ENCODE peak calls at places on chromosomes 3 and 15, in nine cellular contexts. Y is body of pancreas, O is transverse colon, G is ovary, K is endothelial cell of umbilical vein, Z is Peyer's patch, P is uterus, A is HCT116, U is IMR-90. L is an unnamed sample.

GRCh38 chr3:158381274-158381868 is 189.6 kb upstream of the MLF1 start:
- DNase-seq in O (no peak), P (no peak), Z (no peak), A (no peak), Y (no peak), U (peak), G (no peak), K (no peak), L (no peak)

GRCh38 chr15:31216210-31216911 is 110.3 kb upstream of the KLF13 start:
- DNase-seq in Y (peak), Z (peak), K (no peak), U (no peak), P (peak), G (peak), A (no peak), O (peak), L (peak)

GRCh38 chr15:31474059-31474868 is 147.6 kb downstream of the KLF13 start:
- DNase-seq in G (peak), O (no peak), P (no peak), U (no peak), Z (no peak), K (no peak), A (no peak), Y (no peak), L (no peak)

GRCh38 chr3:190443257-190443656 is 6.4 kb downstream of the TMEM207 start:
- DNase-seq in U (peak), P (no peak), Z (no peak), G (no peak), A (no peak), O (no peak), K (peak), Y (no peak), L (no peak)

GRCh38 chr3:106371605-106372292 is 502.9 kb upstream of the CBLB start:
- DNase-seq in G (no peak), A (no peak), P (no peak), U (peak), Y (no peak), K (no peak), Z (no peak), O (no peak), L (no peak)

GRCh38 chr3:39502838-39503145 is 35.3 kb downstream of the MOBP start:
- DNase-seq in K (no peak), A (no peak), P (no peak), G (no peak), U (no peak), O (no peak), Y (no peak), Z (no peak), L (no peak)

GRCh38 chr3:149605902-149606301 is 51.9 kb downstream of the WWTR1 start:
- DNase-seq in K (peak), P (no peak), A (no peak), Z (no peak), U (peak), G (no peak), O (no peak), Y (no peak), L (no peak)

GRCh38 chr15:89375093-89376062 is 40.8 kb upstream of the POLG start:
- DNase-seq in P (no peak), G (no peak), Y (no peak), U (no peak), Z (no peak), O (no peak), K (no peak), A (no peak), L (no peak)

GRCh38 chr3:78736863-78737262 is 1030.9 kb downstream of the ROBO1 start:
- DNase-seq in P (no peak), A (no peak), U (peak), Y (no peak), Z (no peak), K (no peak), G (no peak), O (no peak), L (no peak)

GRCh38 chr3:66572938-66573710 is 72.3 kb upstream of the LRIG1 start:
- DNase-seq in A (peak), U (no peak), O (no peak), K (no peak), Z (no peak), Y (peak), G (peak), P (no peak), L (no peak)

GRCh38 chr3:39671116-39671515 is 138.3 kb upstream of the MYRIP start:
- DNase-seq in G (no peak), A (no peak), U (no peak), P (no peak), K (no peak), Z (no peak), O (no peak), Y (no peak), L (no peak)

GRCh38 chr3:139302084-139302800 is 41.6 kb upstream of the MRPS22 start:
- DNase-seq in P (peak), U (peak), A (peak), K (no peak), G (no peak), Z (no peak), Y (no peak), O (no peak), L (peak)

GRCh38 chr3:151976211-151977050 is 103.0 kb downstream of the SUCNR1 start:
- DNase-seq in U (peak), K (peak), G (no peak), O (no peak), A (peak), Z (no peak), Y (no peak), P (no peak), L (no peak)

GRCh38 chr15:29685156-29686078 is 136.9 kb downstream of the TJP1 start:
- DNase-seq in U (peak), P (no peak), A (no peak), K (peak), Y (no peak), G (no peak), O (no peak), Z (no peak), L (no peak)

GRCh38 chr3:38397320-38397719 is 50.7 kb downstream of the XYLB start:
- DNase-seq in A (no peak), Y (peak), G (no peak), Z (no peak), O (no peak), K (peak), U (peak), P (no peak), L (no peak)

GRCh38 chr3:195208183-195208582 is 62.8 kb downstream of the XXYLT1 start:
- DNase-seq in K (no peak), A (no peak), O (peak), P (peak), Z (no peak), U (no peak), Y (no peak), G (no peak), L (no peak)

GRCh38 chr3:183213415-183213814 is 39.6 kb upstream of the B3GNT5 start:
- DNase-seq in A (no peak), P (no peak), Z (no peak), Y (no peak), K (no peak), G (no peak), U (no peak), O (no peak), L (no peak)

GRCh38 chr3:46519952-46520351 is 22.2 kb downstream of the RTP3 start:
- DNase-seq in O (no peak), G (no peak), Y (no peak), U (no peak), Z (no peak), P (no peak), K (no peak), A (no peak), L (no peak)

GRCh38 chr3:120033594-120033993 is 60.7 kb downstream of the GSK3B start:
- DNase-seq in Y (no peak), P (no peak), K (no peak), O (no peak), A (no peak), G (no peak), Z (no peak), U (no peak), L (no peak)

GRCh38 chr3:77081240-77081661 is 41.4 kb downstream of the ROBO2 start:
- DNase-seq in G (peak), K (no peak), P (no peak), Z (no peak), Y (peak), O (no peak), U (peak), A (no peak), L (no peak)

GRCh38 chr15:25501828-25502446 is 63.1 kb upstream of the UBE3A start:
- DNase-seq in K (peak), O (no peak), A (peak), G (no peak), Y (peak), U (peak), Z (no peak), P (no peak), L (no peak)

GRCh38 chr3:16069149-16069922 is 105.1 kb upstream of the GALNT15 start:
- DNase-seq in G (no peak), Z (no peak), K (peak), U (peak), O (no peak), A (no peak), Y (no peak), P (no peak), L (no peak)

GRCh38 chr3:183959214-183959613 is 58.5 kb downstream of the ABCC5 start:
- DNase-seq in P (no peak), A (peak), O (peak), Z (no peak), K (no peak), G (no peak), U (no peak), Y (no peak), L (no peak)

GRCh38 chr3:112134335-112135124 is 1.5 kb upstream of the GCSAM start:
- DNase-seq in P (no peak), G (no peak), U (no peak), K (no peak), Y (peak), Z (no peak), A (no peak), O (no peak), L (no peak)

GRCh38 chr3:63912768-63913588 is 795 bp upstream of the SCAANT1 start:
- DNase-seq in A (peak), G (peak), P (peak), K (peak), U (peak), Y (peak), Z (peak), O (peak), L (peak)

DNA sequence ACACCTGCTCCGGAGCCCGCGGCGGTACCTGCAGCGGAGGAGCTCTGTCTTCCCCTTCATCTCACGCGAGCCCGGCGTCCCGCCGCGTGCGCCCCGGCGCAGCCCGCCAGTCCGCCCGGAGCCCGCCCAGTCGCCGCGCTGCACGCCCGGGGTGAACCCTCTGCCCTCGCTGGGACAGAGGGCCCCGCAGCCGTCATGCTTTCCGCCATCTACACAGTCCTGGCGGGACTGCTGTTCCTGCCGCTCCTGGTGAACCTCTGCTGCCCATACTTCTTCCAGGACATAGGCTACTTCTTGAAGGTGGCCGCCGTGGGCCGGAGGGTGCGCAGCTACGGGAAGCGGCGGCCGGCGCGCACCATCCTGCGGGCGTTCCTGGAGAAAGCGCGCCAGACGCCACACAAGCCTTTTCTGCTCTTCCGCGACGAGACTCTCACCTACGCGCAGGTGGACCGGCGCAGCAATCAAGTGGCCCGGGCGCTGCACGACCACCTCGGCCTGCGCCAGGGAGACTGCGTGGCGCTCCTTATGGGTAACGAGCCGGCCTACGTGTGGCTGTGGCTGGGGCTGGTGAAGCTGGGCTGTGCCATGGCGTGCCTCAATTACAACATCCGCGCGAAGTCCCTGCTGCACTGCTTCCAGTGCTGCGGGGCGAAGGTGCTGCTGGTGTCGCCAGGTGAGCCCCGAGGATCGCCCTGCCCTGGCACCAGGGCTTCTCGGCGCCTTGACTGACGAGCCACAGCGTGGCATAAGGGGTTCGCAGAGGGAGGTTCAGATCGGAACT is 427 bp downstream of the SLC27A2 start:
- DNase-seq in O (peak), G (no peak), P (no peak), A (peak), U (peak), Y (peak), Z (peak), K (peak), L (no peak)
- TF ChIP-seq POLR2A in O (no peak), G (no peak), P (no peak), A (no peak), U (no peak), Y (no peak), Z (no peak), K (no peak), L (no peak)

GRCh38 chr3:157087398-157088132 is 72.4 kb downstream of the CCNL1 start:
- DNase-seq in Y (no peak), Z (no peak), A (peak), P (no peak), K (no peak), O (no peak), U (no peak), G (no peak), L (no peak)

GRCh38 chr3:157083824-157084223 is 76.1 kb downstream of the CCNL1 start:
- DNase-seq in Z (no peak), P (no peak), A (no peak), G (no peak), Y (no peak), U (no peak), O (no peak), K (no peak), L (no peak)

GRCh38 chr3:157086775-157087174 is 73.2 kb downstream of the CCNL1 start:
- DNase-seq in O (no peak), A (no peak), K (no peak), G (no peak), U (no peak), Y (no peak), Z (no peak), P (no peak), L (no peak)

GRCh38 chr3:157088133-157088488 is 71.8 kb downstream of the CCNL1 start:
- DNase-seq in A (no peak), U (no peak), K (no peak), Y (no peak), G (peak), Z (no peak), P (no peak), O (peak), L (no peak)

DNA sequence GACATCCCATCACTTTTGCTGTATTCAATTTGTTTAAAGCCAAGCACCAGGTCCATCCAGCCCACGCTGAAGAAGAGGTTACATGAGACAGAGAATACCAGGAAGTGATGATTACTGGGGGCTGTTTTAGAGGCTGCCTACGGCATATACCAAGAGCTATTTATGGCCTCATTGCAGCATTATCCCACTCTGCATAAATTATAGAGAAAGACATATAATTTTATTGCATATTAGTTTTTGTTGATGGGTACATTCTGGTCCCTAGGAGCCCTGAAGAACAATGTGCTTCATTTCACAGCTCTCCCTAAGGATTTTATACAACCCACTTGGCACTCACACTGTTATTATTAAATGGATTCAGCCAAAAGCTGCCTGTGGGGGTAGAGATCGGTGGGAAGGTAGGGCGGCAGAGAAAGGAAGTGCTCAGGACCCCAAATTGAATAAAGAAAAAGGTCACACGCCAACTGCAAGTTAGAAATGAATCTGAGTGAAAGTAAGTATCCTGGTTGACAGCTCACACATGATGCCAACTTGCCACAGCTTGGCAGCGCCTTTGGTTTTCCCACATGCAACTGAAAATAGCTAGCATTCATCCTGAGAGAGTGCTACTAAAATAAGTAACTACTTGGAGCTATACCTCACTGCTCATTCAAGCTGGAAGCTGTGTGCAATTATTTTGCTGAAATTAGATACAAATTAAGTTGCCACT is 73.7 kb downstream of the CCNL1 start:
- DNase-seq in K (no peak), Z (no peak), P (no peak), G (no peak), Y (peak), O (no peak), A (no peak), U (no peak), L (peak)
- H3K27ac ChIP-seq in K (no peak), Z (peak), P (peak), G (peak), Y (peak), O (peak), A (no peak), U (no peak), L (peak)

GRCh38 chr3:33940149-33940548 is 141.7 kb downstream of the PDCD6IP start:
- DNase-seq in Y (no peak), P (no peak), Z (no peak), O (no peak), U (peak), K (no peak), G (no peak), A (no peak), L (no peak)

GRCh38 chr3:33937628-33938027 is 139.2 kb downstream of the PDCD6IP start:
- DNase-seq in Y (no peak), Z (no peak), A (no peak), P (no peak), K (no peak), O (no peak), G (no peak), U (no peak), L (no peak)

GRCh38 chr3:33936921-33937210 is 138.4 kb downstream of the PDCD6IP start:
- DNase-seq in U (no peak), P (no peak), Y (no peak), Z (no peak), O (no peak), K (no peak), G (no peak), A (no peak), L (no peak)

GRCh38 chr3:33932010-33932764 is 133.8 kb downstream of the PDCD6IP start:
- DNase-seq in G (no peak), K (no peak), A (no peak), Z (no peak), O (no peak), U (no peak), P (no peak), Y (no peak), L (no peak)

GRCh38 chr3:33936171-33936920 is 137.9 kb downstream of the PDCD6IP start:
- DNase-seq in K (no peak), G (no peak), A (no peak), Y (no peak), O (no peak), U (no peak), Z (no peak), P (no peak), L (no peak)
- TF ChIP-seq POLR2A in K (no peak), G (no peak), A (no peak), Y (no peak), O (no peak), U (no peak), Z (no peak), P (no peak), L (no peak)

GRCh38 chr15:41919954-41920538 is 26.2 kb upstream of the SPTBN5 start:
- DNase-seq in Y (peak), U (peak), K (peak), Z (no peak), G (peak), P (peak), O (no peak), A (no peak), L (no peak)
- H3K27ac ChIP-seq in Y (peak), U (no peak), K (peak), Z (peak), G (peak), P (peak), O (no peak), A (no peak), L (peak)

GRCh38 chr15:65532738-65533051 is 2.4 kb downstream of the HACD3 start:
- DNase-seq in A (no peak), G (no peak), Z (no peak), K (no peak), O (no peak), Y (no peak), U (peak), P (no peak), L (no peak)

GRCh38 chr15:65533057-65533752 is 2.9 kb downstream of the HACD3 start:
- DNase-seq in G (no peak), Y (no peak), K (no peak), U (peak), A (no peak), O (no peak), P (no peak), Z (no peak), L (no peak)

GRCh38 chr15:65529754-65530317 is 427 bp upstream of the HACD3 start:
- DNase-seq in Z (no peak), U (no peak), G (no peak), P (no peak), K (no peak), A (no peak), O (no peak), Y (no peak), L (no peak)

GRCh38 chr15:65528461-65529060 is 1.7 kb upstream of the HACD3 start:
- DNase-seq in G (no peak), P (no peak), K (no peak), O (no peak), U (no peak), Y (no peak), Z (no peak), A (no peak), L (no peak)

DNA sequence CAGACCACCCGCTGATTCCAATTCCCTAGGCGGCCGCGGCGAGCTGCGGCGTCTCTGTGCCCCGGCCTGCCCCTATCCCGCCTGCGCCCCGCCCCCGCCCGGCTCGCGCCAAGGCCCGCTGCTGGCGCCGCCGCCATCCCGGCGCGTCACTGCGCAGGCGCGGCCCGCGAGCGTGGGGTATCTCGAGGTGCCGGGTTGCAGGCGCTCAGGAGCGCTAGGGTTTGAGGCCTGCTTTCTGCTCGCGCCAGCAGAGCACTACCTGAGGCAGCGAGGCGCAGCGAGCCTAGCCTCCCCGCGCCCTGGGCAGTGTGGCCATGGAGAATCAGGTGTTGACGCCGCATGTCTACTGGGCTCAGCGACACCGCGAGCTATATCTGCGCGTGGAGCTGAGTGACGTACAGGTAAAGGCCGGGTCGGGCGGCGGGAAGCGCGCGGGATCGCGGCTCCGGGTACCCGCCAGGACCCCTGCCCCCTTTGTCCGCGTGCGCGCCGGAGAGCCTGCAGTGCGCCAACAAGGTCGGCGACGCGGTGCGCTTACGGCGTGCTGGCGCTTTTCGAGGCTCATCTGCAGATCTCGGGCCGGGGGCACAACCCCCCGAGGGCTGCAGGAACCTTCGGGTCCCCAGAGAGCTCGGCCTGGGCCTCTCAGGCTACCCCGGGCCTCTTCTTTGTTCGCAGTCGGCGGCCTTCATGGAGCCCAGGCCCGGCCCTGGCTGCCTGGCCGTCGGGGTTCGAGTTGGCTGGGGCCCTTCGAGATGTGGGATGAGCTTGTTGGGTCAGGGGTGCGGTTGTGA is at the start of gene HACD3:
- DNase-seq in Z (peak), G (peak), A (peak), K (peak), O (peak), U (peak), P (peak), Y (peak), L (peak)
- TF ChIP-seq POLR2A in Z (no peak), G (peak), A (peak), K (peak), O (peak), U (no peak), P (peak), Y (peak), L (peak)

GRCh38 chr3:9384141-9384828 is 13.1 kb upstream of the SETD5 start:
- DNase-seq in O (no peak), G (no peak), A (no peak), P (no peak), Z (no peak), U (peak), Y (no peak), K (no peak), L (no peak)
- H3K27ac ChIP-seq in O (no peak), G (no peak), A (no peak), P (no peak), Z (no peak), U (peak), Y (no peak), K (no peak), L (no peak)